ENCODE peak calls at places on chromosome 11, in six cellular contexts. One of them, this sample, is unnamed. For H4K20me1, the result is how much of the 10 kb centered on the place peaks cover.

GRCh38 chr11:112368402-112368801 is 107.7 kb upstream of the PLET1 start:
- DNase-seq in K562: no peak
- DNase-seq in mammary epithelial cell: peak
- DNase-seq in MM.1S: no peak
- DNase-seq in PC-3: peak
- DNase-seq in hepatocyte: peak
- DNase-seq in this sample: no peak

GRCh38 chr11:60924906-60925684 is 835 bp downstream of the TMEM132A start:
- DNase-seq in K562: no peak
- DNase-seq in mammary epithelial cell: no peak
- DNase-seq in PC-3: no peak
- DNase-seq in MM.1S: no peak
- DNase-seq in hepatocyte: no peak
- DNase-seq in this sample: peak

GRCh38 chr11:74669311-74670160 is 61.7 kb downstream of the CHRDL2 start:
- DNase-seq in PC-3: no peak
- DNase-seq in mammary epithelial cell: no peak
- DNase-seq in K562: no peak
- DNase-seq in MM.1S: no peak
- DNase-seq in hepatocyte: no peak
- DNase-seq in this sample: no peak

GRCh38 chr11:8384199-8384821 is 120.6 kb upstream of the LMO1 start:
- DNase-seq in hepatocyte: peak
- DNase-seq in MM.1S: peak
- DNase-seq in K562: peak
- DNase-seq in PC-3: peak
- DNase-seq in mammary epithelial cell: no peak
- DNase-seq in this sample: peak

GRCh38 chr11:73145986-73146575 is 4.0 kb upstream of the FCHSD2 start:
- DNase-seq in hepatocyte: no peak
- DNase-seq in mammary epithelial cell: no peak
- DNase-seq in K562: no peak
- DNase-seq in PC-3: no peak
- DNase-seq in MM.1S: no peak
- DNase-seq in this sample: no peak

GRCh38 chr11:116339306-116339705 is 433.5 kb downstream of the BUD13 start:
- DNase-seq in K562: no peak
- DNase-seq in MM.1S: no peak
- DNase-seq in PC-3: no peak
- DNase-seq in mammary epithelial cell: no peak
- DNase-seq in hepatocyte: peak
- DNase-seq in this sample: no peak

GRCh38 chr11:100855466-100856067 is 168.5 kb downstream of the ARHGAP42 start:
- DNase-seq in hepatocyte: peak
- DNase-seq in PC-3: peak
- DNase-seq in mammary epithelial cell: peak
- DNase-seq in MM.1S: peak
- DNase-seq in K562: peak
- DNase-seq in this sample: peak

GRCh38 chr11:102295045-102295444 is 22.2 kb upstream of the BIRC3 start:
- DNase-seq in mammary epithelial cell: no peak
- DNase-seq in PC-3: no peak
- DNase-seq in hepatocyte: no peak
- DNase-seq in K562: no peak
- DNase-seq in MM.1S: no peak
- DNase-seq in this sample: no peak

GRCh38 chr11:75236062-75236461 is 4.5 kb upstream of the TPBGL start:
- DNase-seq in PC-3: no peak
- DNase-seq in mammary epithelial cell: no peak
- DNase-seq in hepatocyte: no peak
- DNase-seq in MM.1S: no peak
- DNase-seq in K562: no peak
- DNase-seq in this sample: no peak

GRCh38 chr11:33703771-33704170 is 3.1 kb upstream of the C11orf91 start:
- DNase-seq in MM.1S: no peak
- DNase-seq in mammary epithelial cell: peak
- DNase-seq in K562: no peak
- DNase-seq in PC-3: peak
- DNase-seq in hepatocyte: no peak
- DNase-seq in this sample: peak

GRCh38 chr11:12220305-12220704 is 109.9 kb downstream of the MICAL2 start:
- DNase-seq in PC-3: no peak
- DNase-seq in MM.1S: no peak
- DNase-seq in mammary epithelial cell: no peak
- DNase-seq in hepatocyte: no peak
- DNase-seq in K562: no peak
- DNase-seq in this sample: no peak

DNA sequence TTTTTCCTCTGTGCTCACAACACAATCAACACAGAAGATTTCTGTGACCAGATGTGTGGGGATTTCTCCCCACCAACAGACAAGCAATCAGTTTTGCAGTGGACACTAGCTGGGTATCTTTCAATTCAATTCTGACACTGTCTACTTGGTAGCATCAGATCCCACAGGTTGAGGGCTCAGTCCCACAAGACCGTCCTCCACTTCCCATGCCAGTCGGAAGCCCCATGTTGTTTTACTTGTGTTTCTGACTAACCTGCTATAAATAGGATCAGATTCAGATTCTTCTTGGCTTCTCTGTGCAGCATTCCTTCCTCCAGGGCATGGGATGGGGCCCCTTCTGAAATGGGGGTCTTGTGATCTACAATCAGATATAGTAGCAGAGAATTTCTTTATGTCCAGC is 19.6 kb downstream of the ACER3 start:
- DNase-seq in K562: no peak
- DNase-seq in hepatocyte: no peak
- DNase-seq in mammary epithelial cell: no peak
- DNase-seq in PC-3: no peak
- DNase-seq in MM.1S: no peak
- DNase-seq in this sample: peak
- H3K4me3 ChIP-seq in K562: no peak
- H3K4me3 ChIP-seq in hepatocyte: no peak
- H3K4me3 ChIP-seq in mammary epithelial cell: no peak
- H3K4me3 ChIP-seq in PC-3: no peak
- H3K4me3 ChIP-seq in MM.1S: no peak
- H3K4me3 ChIP-seq in this sample: no peak

DNA sequence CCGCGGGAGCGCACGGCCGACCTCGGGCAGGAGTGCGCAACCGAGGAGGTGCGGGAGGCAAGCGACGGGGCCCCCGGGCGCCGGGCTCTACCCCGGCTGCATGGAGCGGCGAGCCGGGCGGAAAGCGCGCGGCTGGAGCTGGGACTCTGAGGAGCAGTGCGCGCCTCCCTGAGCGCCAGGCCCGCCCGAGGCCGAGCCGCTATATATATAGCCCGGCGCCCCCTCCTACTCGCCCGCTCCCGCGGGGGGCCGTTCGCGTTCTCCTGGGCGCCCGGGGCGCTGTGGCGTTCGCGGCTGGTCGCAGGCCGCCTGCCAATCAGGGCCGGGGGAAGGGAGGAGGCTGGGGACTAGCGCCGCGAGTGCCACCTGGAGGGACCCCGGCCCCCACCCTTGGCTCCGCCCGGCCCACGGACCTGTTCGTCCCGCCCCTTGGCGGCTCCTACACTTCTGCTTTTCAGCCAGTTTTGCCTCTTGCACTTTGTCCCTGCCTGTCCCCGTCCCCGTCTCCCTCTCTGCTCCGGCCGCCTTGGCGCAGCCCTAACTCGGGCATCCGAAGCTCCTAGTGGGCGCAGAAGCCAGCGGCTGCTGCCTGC is at the start of gene FGF4:
- DNase-seq in PC-3: no peak
- DNase-seq in mammary epithelial cell: peak
- DNase-seq in K562: no peak
- DNase-seq in hepatocyte: no peak
- DNase-seq in MM.1S: no peak
- DNase-seq in this sample: no peak
- TF ChIP-seq EZH2 in PC-3: no peak
- TF ChIP-seq EZH2 in mammary epithelial cell: no peak
- TF ChIP-seq EZH2 in K562: no peak
- TF ChIP-seq EZH2 in hepatocyte: no peak
- TF ChIP-seq EZH2 in MM.1S: no peak
- TF ChIP-seq EZH2 in this sample: peak

GRCh38 chr11:67368621-67369020 is 4.8 kb downstream of the CLCF1 start:
- DNase-seq in MM.1S: no peak
- DNase-seq in PC-3: no peak
- DNase-seq in mammary epithelial cell: no peak
- DNase-seq in K562: no peak
- DNase-seq in hepatocyte: no peak
- DNase-seq in this sample: peak
- H4K20me1 ChIP-seq in MM.1S: under half
- H4K20me1 ChIP-seq in PC-3: half or more
- H4K20me1 ChIP-seq in mammary epithelial cell: under half
- H4K20me1 ChIP-seq in K562: under half
- H4K20me1 ChIP-seq in hepatocyte: under half
- H4K20me1 ChIP-seq in this sample: under half

GRCh38 chr11:63888170-63889086 is 28.5 kb downstream of the RCOR2 start:
- DNase-seq in mammary epithelial cell: peak
- DNase-seq in PC-3: peak
- DNase-seq in MM.1S: peak
- DNase-seq in K562: peak
- DNase-seq in hepatocyte: peak
- DNase-seq in this sample: peak
- H3K4me3 ChIP-seq in mammary epithelial cell: peak
- H3K4me3 ChIP-seq in PC-3: peak
- H3K4me3 ChIP-seq in MM.1S: peak
- H3K4me3 ChIP-seq in K562: peak
- H3K4me3 ChIP-seq in hepatocyte: no peak
- H3K4me3 ChIP-seq in this sample: peak

DNA sequence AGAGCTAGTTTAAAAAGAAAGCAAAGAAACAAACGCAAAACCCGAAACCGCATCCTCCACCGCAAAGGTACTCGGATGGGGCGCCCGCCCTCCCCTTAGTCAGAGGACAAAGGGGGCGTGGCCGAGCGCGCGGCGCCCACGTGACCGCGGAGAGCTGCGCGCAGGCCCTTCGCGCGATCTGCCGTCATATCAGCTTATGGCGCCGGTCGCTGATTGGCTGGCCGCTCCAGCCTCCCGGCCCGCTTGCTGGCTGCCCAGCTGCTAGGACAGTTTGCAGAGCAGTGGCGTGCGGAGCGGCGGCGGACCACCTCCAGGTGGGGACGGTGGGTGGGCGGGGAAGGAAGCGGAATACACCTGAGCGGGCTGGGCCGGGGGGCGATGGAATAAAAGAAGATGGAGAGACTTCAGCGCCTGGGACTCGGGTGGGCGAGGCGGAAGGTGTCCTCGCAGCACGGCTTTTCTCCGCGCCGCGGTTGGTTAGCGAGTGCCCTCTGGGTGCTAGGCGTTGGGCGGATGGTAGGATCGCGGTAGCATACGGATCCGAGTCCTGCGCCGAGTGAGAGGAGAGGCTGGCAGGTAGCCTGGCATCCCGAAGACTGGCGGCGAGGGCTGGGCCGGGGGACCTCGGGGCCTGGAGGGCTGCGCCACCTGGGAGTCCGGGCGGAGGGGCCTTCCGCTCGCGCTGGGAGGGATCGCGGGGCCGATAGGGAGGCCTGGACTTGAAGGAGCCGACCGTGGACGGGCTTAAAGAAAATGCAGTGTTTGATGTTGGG is at the start of gene SC5D:
- DNase-seq in K562: peak
- DNase-seq in PC-3: peak
- DNase-seq in hepatocyte: peak
- DNase-seq in MM.1S: peak
- DNase-seq in mammary epithelial cell: peak
- DNase-seq in this sample: peak
- TF ChIP-seq EZH2 in K562: no peak
- TF ChIP-seq EZH2 in PC-3: no peak
- TF ChIP-seq EZH2 in hepatocyte: no peak
- TF ChIP-seq EZH2 in MM.1S: no peak
- TF ChIP-seq EZH2 in mammary epithelial cell: no peak
- TF ChIP-seq EZH2 in this sample: no peak

DNA sequence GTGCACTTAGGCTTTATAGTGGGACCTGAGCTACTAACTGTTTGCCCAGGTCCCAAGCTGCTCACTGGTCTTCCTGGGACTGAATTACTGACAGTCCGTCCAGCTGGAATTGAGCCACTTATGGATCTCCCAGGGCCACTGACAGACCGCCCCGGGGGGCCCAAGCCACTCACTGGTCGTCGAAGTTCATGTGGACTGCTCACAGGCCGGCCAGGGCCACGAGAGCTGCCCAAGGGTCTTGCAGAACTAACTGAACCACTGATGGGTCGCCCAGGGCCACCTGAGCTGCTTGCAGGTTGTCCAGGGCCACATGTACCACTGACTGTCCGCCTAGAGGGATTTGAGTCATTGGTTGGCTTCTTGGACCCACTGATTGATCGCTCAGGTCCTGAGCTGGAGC is 15.1 kb downstream of the MISFA start:
- DNase-seq in mammary epithelial cell: no peak
- DNase-seq in K562: no peak
- DNase-seq in PC-3: no peak
- DNase-seq in MM.1S: no peak
- DNase-seq in hepatocyte: no peak
- DNase-seq in this sample: no peak
- H4K20me1 ChIP-seq in mammary epithelial cell: under half
- H4K20me1 ChIP-seq in K562: under half
- H4K20me1 ChIP-seq in PC-3: under half
- H4K20me1 ChIP-seq in MM.1S: under half
- H4K20me1 ChIP-seq in hepatocyte: under half
- H4K20me1 ChIP-seq in this sample: under half

GRCh38 chr11:70265341-70265740 is 5.1 kb upstream of the PPFIA1 start:
- DNase-seq in MM.1S: peak
- DNase-seq in K562: no peak
- DNase-seq in PC-3: no peak
- DNase-seq in mammary epithelial cell: no peak
- DNase-seq in hepatocyte: no peak
- DNase-seq in this sample: no peak
- H3K4me3 ChIP-seq in MM.1S: no peak
- H3K4me3 ChIP-seq in K562: no peak
- H3K4me3 ChIP-seq in PC-3: no peak
- H3K4me3 ChIP-seq in mammary epithelial cell: no peak
- H3K4me3 ChIP-seq in hepatocyte: no peak
- H3K4me3 ChIP-seq in this sample: no peak

GRCh38 chr11:36509694-36510566 is at the start of gene TRAF6:
- DNase-seq in PC-3: peak
- DNase-seq in mammary epithelial cell: peak
- DNase-seq in MM.1S: peak
- DNase-seq in hepatocyte: peak
- DNase-seq in K562: peak
- DNase-seq in this sample: peak
- TF ChIP-seq EZH2 in PC-3: no peak
- TF ChIP-seq EZH2 in mammary epithelial cell: no peak
- TF ChIP-seq EZH2 in MM.1S: no peak
- TF ChIP-seq EZH2 in hepatocyte: no peak
- TF ChIP-seq EZH2 in K562: no peak
- TF ChIP-seq EZH2 in this sample: no peak

DNA sequence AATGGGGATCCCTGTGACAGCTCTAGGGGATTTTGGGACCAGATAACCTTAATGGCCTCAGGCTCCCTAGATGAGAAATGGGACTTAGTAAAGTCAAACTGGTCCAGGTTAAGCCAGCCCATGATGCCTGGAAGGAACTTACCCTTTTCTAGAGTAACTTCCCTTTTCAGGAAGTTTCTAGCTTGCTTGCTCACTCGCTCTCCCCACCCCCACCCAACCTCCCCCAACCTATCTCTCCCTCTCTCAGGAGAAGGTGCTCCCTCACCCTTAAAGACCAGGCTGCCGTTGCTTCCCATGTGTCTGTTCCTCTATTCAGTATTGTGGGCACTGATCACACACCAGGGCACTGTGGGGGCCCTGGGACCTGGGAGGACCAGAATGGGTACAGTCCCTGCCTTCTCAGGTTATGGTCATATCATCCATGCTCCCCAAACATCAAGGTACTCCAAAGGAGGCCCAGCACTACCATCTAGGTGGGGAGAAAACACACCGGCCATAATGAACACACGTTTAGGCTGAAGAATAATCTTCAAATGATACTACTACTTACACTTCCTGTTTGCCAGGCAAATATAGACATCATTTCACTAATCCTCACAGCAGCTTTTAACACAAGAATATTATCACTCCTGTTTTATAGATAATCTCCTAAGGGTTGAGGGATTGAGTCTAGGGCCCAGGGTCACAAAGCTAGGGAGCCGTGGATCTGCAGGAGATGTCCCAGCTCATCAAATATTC is 18.2 kb downstream of the KCNQ1OT1 start:
- DNase-seq in hepatocyte: no peak
- DNase-seq in PC-3: no peak
- DNase-seq in K562: peak
- DNase-seq in MM.1S: no peak
- DNase-seq in mammary epithelial cell: no peak
- DNase-seq in this sample: no peak
- H4K20me1 ChIP-seq in hepatocyte: half or more
- H4K20me1 ChIP-seq in PC-3: under half
- H4K20me1 ChIP-seq in K562: under half
- H4K20me1 ChIP-seq in MM.1S: under half
- H4K20me1 ChIP-seq in mammary epithelial cell: under half
- H4K20me1 ChIP-seq in this sample: under half

This sample was measured in GM23248.